ENCODE peak calls at places on chromosomes 16 and 17, in ten cellular contexts. One of them, this sample, is unnamed.

GRCh38 chr16:10541396-10541795 is 39.0 kb downstream of the EMP2 start:
- DNase-seq in CD8-positive, alpha-beta T cell: no peak
- DNase-seq in fibroblast of lung: no peak
- DNase-seq in fibroblast of villous mesenchyme: peak; percentile 27
- DNase-seq in AG10803: no peak
- DNase-seq in IMR-90: no peak
- DNase-seq in fibroblast of the aortic adventitia: no peak
- DNase-seq in tibial artery: no peak
- DNase-seq in lung: no peak
- DNase-seq in CD8-positive, alpha-beta memory T cell: no peak
- DNase-seq in this sample: no peak

GRCh38 chr16:87554754-87555427 is 47.4 kb upstream of the JPH3 start:
- DNase-seq in fibroblast of villous mesenchyme: peak; percentile 47
- DNase-seq in IMR-90: no peak
- DNase-seq in tibial artery: no peak
- DNase-seq in CD8-positive, alpha-beta T cell: no peak
- DNase-seq in fibroblast of lung: no peak
- DNase-seq in lung: no peak
- DNase-seq in fibroblast of the aortic adventitia: no peak
- DNase-seq in AG10803: no peak
- DNase-seq in CD8-positive, alpha-beta memory T cell: no peak
- DNase-seq in this sample: no peak

GRCh38 chr17:34979650-34980352 is 511 bp upstream of the LIG3 start:
- DNase-seq in CD8-positive, alpha-beta memory T cell: no peak
- DNase-seq in AG10803: no peak
- DNase-seq in fibroblast of the aortic adventitia: peak; percentile 22
- DNase-seq in CD8-positive, alpha-beta T cell: no peak
- DNase-seq in fibroblast of lung: peak; percentile 10
- DNase-seq in tibial artery: no peak
- DNase-seq in lung: no peak
- DNase-seq in IMR-90: peak; percentile 22
- DNase-seq in fibroblast of villous mesenchyme: peak; percentile 8
- DNase-seq in this sample: no peak

GRCh38 chr17:8766731-8767130 is 8.4 kb upstream of the SPDYE4 start:
- DNase-seq in lung: no peak
- DNase-seq in IMR-90: no peak
- DNase-seq in fibroblast of lung: no peak
- DNase-seq in tibial artery: no peak
- DNase-seq in AG10803: peak; percentile 20
- DNase-seq in CD8-positive, alpha-beta memory T cell: no peak
- DNase-seq in fibroblast of the aortic adventitia: no peak
- DNase-seq in fibroblast of villous mesenchyme: no peak
- DNase-seq in CD8-positive, alpha-beta T cell: no peak
- DNase-seq in this sample: no peak

GRCh38 chr17:7263071-7263800 is 958 bp upstream of the CLDN7 start:
- DNase-seq in lung: peak; percentile 79
- DNase-seq in CD8-positive, alpha-beta T cell: peak; percentile 14
- DNase-seq in fibroblast of lung: no peak
- DNase-seq in CD8-positive, alpha-beta memory T cell: no peak
- DNase-seq in AG10803: no peak
- DNase-seq in tibial artery: no peak
- DNase-seq in fibroblast of the aortic adventitia: no peak
- DNase-seq in fibroblast of villous mesenchyme: no peak
- DNase-seq in IMR-90: no peak
- DNase-seq in this sample: no peak

GRCh38 chr16:89200124-89200849 is at the start of gene SLC22A31:
- DNase-seq in AG10803: no peak
- DNase-seq in fibroblast of villous mesenchyme: no peak
- DNase-seq in CD8-positive, alpha-beta memory T cell: no peak
- DNase-seq in tibial artery: no peak
- DNase-seq in fibroblast of the aortic adventitia: no peak
- DNase-seq in fibroblast of lung: no peak
- DNase-seq in lung: peak; percentile 80
- DNase-seq in CD8-positive, alpha-beta T cell: no peak
- DNase-seq in IMR-90: no peak
- DNase-seq in this sample: peak; percentile 73

GRCh38 chr16:15874745-15875314 is 13.6 kb downstream of the CEP20 start:
- DNase-seq in CD8-positive, alpha-beta T cell: peak; percentile 10
- DNase-seq in lung: peak; percentile 39
- DNase-seq in fibroblast of lung: peak; percentile 87
- DNase-seq in IMR-90: peak; percentile 80
- DNase-seq in fibroblast of the aortic adventitia: peak; percentile 86
- DNase-seq in tibial artery: peak; percentile 55
- DNase-seq in CD8-positive, alpha-beta memory T cell: no peak
- DNase-seq in AG10803: peak; percentile 76
- DNase-seq in fibroblast of villous mesenchyme: peak; percentile 77
- DNase-seq in this sample: no peak

GRCh38 chr16:3266873-3267537 is 10.6 kb upstream of the MEFV start:
- DNase-seq in fibroblast of the aortic adventitia: peak; percentile 76
- DNase-seq in AG10803: peak; percentile 95
- DNase-seq in fibroblast of villous mesenchyme: peak; percentile 30
- DNase-seq in fibroblast of lung: peak; percentile 24
- DNase-seq in tibial artery: no peak
- DNase-seq in IMR-90: peak; percentile 35
- DNase-seq in CD8-positive, alpha-beta T cell: no peak
- DNase-seq in lung: no peak
- DNase-seq in CD8-positive, alpha-beta memory T cell: no peak
- DNase-seq in this sample: no peak

GRCh38 chr16:3091551-3091950 is 7.5 kb downstream of the ZSCAN10 start:
- DNase-seq in AG10803: no peak
- DNase-seq in CD8-positive, alpha-beta T cell: no peak
- DNase-seq in IMR-90: no peak
- DNase-seq in tibial artery: no peak
- DNase-seq in lung: no peak
- DNase-seq in fibroblast of the aortic adventitia: no peak
- DNase-seq in fibroblast of lung: no peak
- DNase-seq in fibroblast of villous mesenchyme: no peak
- DNase-seq in CD8-positive, alpha-beta memory T cell: no peak
- DNase-seq in this sample: no peak

GRCh38 chr16:77732241-77732946 is 10.1 kb downstream of the NUDT7 start:
- DNase-seq in IMR-90: peak; percentile 95
- DNase-seq in lung: no peak
- DNase-seq in CD8-positive, alpha-beta memory T cell: no peak
- DNase-seq in fibroblast of lung: peak; percentile 84
- DNase-seq in fibroblast of the aortic adventitia: peak; percentile 32
- DNase-seq in tibial artery: no peak
- DNase-seq in fibroblast of villous mesenchyme: peak; percentile 63
- DNase-seq in CD8-positive, alpha-beta T cell: no peak
- DNase-seq in AG10803: peak; percentile 14
- DNase-seq in this sample: no peak

GRCh38 chr17:16086957-16087356 is 87.3 kb downstream of the TTC19 start:
- DNase-seq in fibroblast of lung: no peak
- DNase-seq in tibial artery: no peak
- DNase-seq in CD8-positive, alpha-beta T cell: no peak
- DNase-seq in fibroblast of the aortic adventitia: no peak
- DNase-seq in fibroblast of villous mesenchyme: no peak
- DNase-seq in lung: no peak
- DNase-seq in AG10803: no peak
- DNase-seq in IMR-90: no peak
- DNase-seq in CD8-positive, alpha-beta memory T cell: no peak
- DNase-seq in this sample: no peak

DNA sequence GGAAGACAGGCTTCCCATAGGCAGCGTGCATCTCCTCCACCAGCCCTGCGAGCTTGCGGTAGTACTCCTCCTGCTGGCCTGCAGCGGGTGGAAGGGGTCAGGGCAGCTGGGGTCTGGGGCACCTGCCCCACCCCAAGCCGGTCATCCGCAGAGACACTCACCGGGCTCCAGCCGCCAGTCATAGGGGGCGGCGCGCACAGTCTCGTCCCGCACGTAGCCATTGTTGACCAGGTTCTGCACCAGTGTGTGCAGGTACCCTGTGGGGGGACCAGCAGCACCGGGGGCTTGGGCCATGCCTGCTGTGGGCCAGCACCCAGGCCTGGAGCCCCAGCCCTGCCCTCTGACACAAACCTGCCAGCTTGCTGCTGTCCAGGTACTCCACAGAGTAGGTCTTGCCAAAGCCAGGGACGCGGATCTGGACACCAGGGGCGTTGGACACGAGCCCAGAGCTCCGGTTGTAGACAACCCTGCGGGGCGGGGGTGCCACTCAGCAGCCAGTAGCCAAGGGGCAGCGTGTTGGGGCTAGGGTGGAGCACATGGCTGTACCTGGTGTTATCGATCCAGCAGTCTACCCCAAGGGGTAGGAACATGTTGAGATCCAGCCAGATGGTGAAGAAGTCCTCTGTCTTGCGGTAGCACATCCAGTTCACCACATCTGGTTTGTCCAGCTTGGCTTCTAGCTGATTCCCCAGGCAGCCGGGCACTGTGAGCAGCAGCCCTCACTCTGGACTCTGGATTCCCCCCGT is 1.2 kb downstream of the LCAT start:
- DNase-seq in fibroblast of the aortic adventitia: no peak
- DNase-seq in CD8-positive, alpha-beta memory T cell: no peak
- DNase-seq in IMR-90: no peak
- DNase-seq in CD8-positive, alpha-beta T cell: no peak
- DNase-seq in lung: no peak
- DNase-seq in tibial artery: peak; percentile 23
- DNase-seq in fibroblast of villous mesenchyme: no peak
- DNase-seq in AG10803: no peak
- DNase-seq in fibroblast of lung: no peak
- DNase-seq in this sample: peak; percentile 67
- H3K4me3 ChIP-seq in fibroblast of the aortic adventitia: no peak overlapping the region
- H3K4me3 ChIP-seq in CD8-positive, alpha-beta memory T cell: no peak overlapping the region
- H3K4me3 ChIP-seq in IMR-90: no peak overlapping the region
- H3K4me3 ChIP-seq in CD8-positive, alpha-beta T cell: no peak overlapping the region
- H3K4me3 ChIP-seq in lung: no peak overlapping the region
- H3K4me3 ChIP-seq in tibial artery: no peak overlapping the region
- H3K4me3 ChIP-seq in fibroblast of villous mesenchyme: no peak overlapping the region
- H3K4me3 ChIP-seq in AG10803: no peak overlapping the region
- H3K4me3 ChIP-seq in fibroblast of lung: no peak overlapping the region
- H3K4me3 ChIP-seq in this sample: no peak overlapping the region

GRCh38 chr17:37743875-37744632 is 805 bp downstream of the HNF1B start:
- DNase-seq in fibroblast of the aortic adventitia: no peak
- DNase-seq in CD8-positive, alpha-beta memory T cell: no peak
- DNase-seq in fibroblast of villous mesenchyme: no peak
- DNase-seq in IMR-90: no peak
- DNase-seq in lung: peak; percentile 49
- DNase-seq in fibroblast of lung: no peak
- DNase-seq in CD8-positive, alpha-beta T cell: no peak
- DNase-seq in AG10803: no peak
- DNase-seq in tibial artery: no peak
- DNase-seq in this sample: no peak

GRCh38 chr17:37742114-37742761 is 2.6 kb downstream of the HNF1B start:
- DNase-seq in AG10803: no peak
- DNase-seq in lung: no peak
- DNase-seq in IMR-90: peak; percentile 20
- DNase-seq in fibroblast of lung: peak; percentile 22
- DNase-seq in CD8-positive, alpha-beta T cell: no peak
- DNase-seq in fibroblast of the aortic adventitia: peak; percentile 24
- DNase-seq in fibroblast of villous mesenchyme: peak; percentile 13
- DNase-seq in CD8-positive, alpha-beta memory T cell: no peak
- DNase-seq in tibial artery: no peak
- DNase-seq in this sample: no peak

GRCh38 chr17:37741334-37742113 is 3.3 kb downstream of the HNF1B start:
- DNase-seq in fibroblast of the aortic adventitia: peak; percentile 20
- DNase-seq in fibroblast of lung: peak; percentile 30
- DNase-seq in CD8-positive, alpha-beta memory T cell: no peak
- DNase-seq in fibroblast of villous mesenchyme: no peak
- DNase-seq in CD8-positive, alpha-beta T cell: no peak
- DNase-seq in AG10803: no peak
- DNase-seq in IMR-90: no peak
- DNase-seq in tibial artery: no peak
- DNase-seq in lung: no peak
- DNase-seq in this sample: no peak

GRCh38 chr17:37743612-37743874 is 1.3 kb downstream of the HNF1B start:
- DNase-seq in fibroblast of villous mesenchyme: no peak
- DNase-seq in CD8-positive, alpha-beta T cell: no peak
- DNase-seq in fibroblast of lung: no peak
- DNase-seq in tibial artery: no peak
- DNase-seq in AG10803: no peak
- DNase-seq in IMR-90: no peak
- DNase-seq in fibroblast of the aortic adventitia: no peak
- DNase-seq in CD8-positive, alpha-beta memory T cell: no peak
- DNase-seq in lung: no peak
- DNase-seq in this sample: no peak

GRCh38 chr17:37742762-37743611 is 1.9 kb downstream of the HNF1B start:
- DNase-seq in fibroblast of lung: no peak
- DNase-seq in CD8-positive, alpha-beta T cell: no peak
- DNase-seq in IMR-90: no peak
- DNase-seq in fibroblast of the aortic adventitia: no peak
- DNase-seq in fibroblast of villous mesenchyme: no peak
- DNase-seq in CD8-positive, alpha-beta memory T cell: no peak
- DNase-seq in AG10803: no peak
- DNase-seq in tibial artery: no peak
- DNase-seq in lung: no peak
- DNase-seq in this sample: no peak
- H3K4me3 ChIP-seq in fibroblast of lung: no peak overlapping the region
- H3K4me3 ChIP-seq in CD8-positive, alpha-beta T cell: peak overlapping the region; percentile 27
- H3K4me3 ChIP-seq in IMR-90: no peak overlapping the region
- H3K4me3 ChIP-seq in fibroblast of the aortic adventitia: no peak overlapping the region
- H3K4me3 ChIP-seq in fibroblast of villous mesenchyme: no peak overlapping the region
- H3K4me3 ChIP-seq in CD8-positive, alpha-beta memory T cell: no peak overlapping the region
- H3K4me3 ChIP-seq in AG10803: no peak overlapping the region
- H3K4me3 ChIP-seq in tibial artery: peak overlapping the region; percentile 17
- H3K4me3 ChIP-seq in lung: peak overlapping the region; percentile 57
- H3K4me3 ChIP-seq in this sample: peak overlapping the region; percentile 12

DNA sequence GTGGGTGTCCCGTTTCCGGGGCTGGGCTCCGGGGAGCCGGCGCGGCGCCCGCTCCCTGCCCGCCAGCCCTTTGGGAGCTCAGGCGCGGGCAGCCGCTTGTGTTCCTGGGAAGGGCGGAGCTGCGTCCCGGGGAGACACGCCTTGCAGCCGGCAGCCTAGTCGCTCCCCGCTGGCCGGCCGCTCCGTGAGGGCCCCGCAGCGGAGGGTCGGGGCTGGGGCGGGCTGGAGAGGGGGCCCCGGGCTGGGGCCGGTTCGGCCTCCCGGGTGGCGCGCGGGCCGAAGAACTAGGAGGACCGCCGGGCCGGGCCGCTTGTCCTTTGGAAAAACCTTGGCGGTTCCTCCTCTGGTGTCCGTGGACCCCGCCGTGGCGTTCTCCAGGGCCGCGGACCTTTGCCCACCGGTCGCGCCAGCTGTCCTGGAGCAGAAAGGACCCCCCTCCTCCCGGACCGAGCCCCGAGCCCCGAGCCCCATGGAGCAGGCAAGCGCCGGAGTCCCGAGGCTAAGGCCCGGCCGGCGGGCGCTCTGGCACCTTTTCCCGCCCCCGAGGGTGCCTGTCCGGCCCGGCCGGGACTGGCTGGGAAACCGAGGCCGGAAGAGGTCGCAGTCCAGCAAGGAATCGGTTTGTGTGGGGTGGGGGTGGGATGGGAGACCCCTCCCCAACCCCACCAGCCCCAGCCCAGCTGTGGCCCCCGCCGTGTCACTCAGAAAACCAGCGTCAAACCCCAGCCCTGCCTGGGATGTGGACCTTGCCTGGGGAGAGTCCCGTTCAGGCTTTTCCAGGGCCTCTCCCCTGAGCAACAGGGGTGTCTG is 6.8 kb upstream of the TBC1D3B start:
- DNase-seq in fibroblast of lung: peak; percentile 75
- DNase-seq in CD8-positive, alpha-beta memory T cell: no peak
- DNase-seq in CD8-positive, alpha-beta T cell: no peak
- DNase-seq in IMR-90: peak; percentile 54
- DNase-seq in fibroblast of the aortic adventitia: peak; percentile 68
- DNase-seq in tibial artery: peak; percentile 61
- DNase-seq in fibroblast of villous mesenchyme: peak; percentile 24
- DNase-seq in lung: no peak
- DNase-seq in AG10803: peak; percentile 45
- DNase-seq in this sample: peak; percentile 89
- H3K4me3 ChIP-seq in fibroblast of lung: no peak overlapping the region
- H3K4me3 ChIP-seq in CD8-positive, alpha-beta memory T cell: peak overlapping the region; percentile 45
- H3K4me3 ChIP-seq in CD8-positive, alpha-beta T cell: peak overlapping the region; percentile 23
- H3K4me3 ChIP-seq in IMR-90: peak overlapping the region; percentile 27
- H3K4me3 ChIP-seq in fibroblast of the aortic adventitia: peak overlapping the region; percentile 71
- H3K4me3 ChIP-seq in tibial artery: peak overlapping the region; percentile 36
- H3K4me3 ChIP-seq in fibroblast of villous mesenchyme: peak overlapping the region; percentile 47
- H3K4me3 ChIP-seq in lung: peak overlapping the region; percentile 38
- H3K4me3 ChIP-seq in AG10803: peak overlapping the region; percentile 54
- H3K4me3 ChIP-seq in this sample: peak overlapping the region; percentile 44

GRCh38 chr16:67194257-67194656 is 2.3 kb downstream of the E2F4 start:
- DNase-seq in fibroblast of villous mesenchyme: no peak
- DNase-seq in lung: no peak
- DNase-seq in CD8-positive, alpha-beta memory T cell: no peak
- DNase-seq in CD8-positive, alpha-beta T cell: no peak
- DNase-seq in AG10803: no peak
- DNase-seq in fibroblast of lung: no peak
- DNase-seq in IMR-90: no peak
- DNase-seq in fibroblast of the aortic adventitia: no peak
- DNase-seq in tibial artery: no peak
- DNase-seq in this sample: no peak
- H3K4me3 ChIP-seq in fibroblast of villous mesenchyme: no peak overlapping the region
- H3K4me3 ChIP-seq in lung: no peak overlapping the region
- H3K4me3 ChIP-seq in CD8-positive, alpha-beta memory T cell: no peak overlapping the region
- H3K4me3 ChIP-seq in CD8-positive, alpha-beta T cell: no peak overlapping the region
- H3K4me3 ChIP-seq in AG10803: no peak overlapping the region
- H3K4me3 ChIP-seq in fibroblast of lung: no peak overlapping the region
- H3K4me3 ChIP-seq in IMR-90: no peak overlapping the region
- H3K4me3 ChIP-seq in fibroblast of the aortic adventitia: no peak overlapping the region
- H3K4me3 ChIP-seq in tibial artery: no peak overlapping the region
- H3K4me3 ChIP-seq in this sample: no peak overlapping the region

This sample was measured in aorta.